ENCODE peak calls at places on chromosomes 6 and 20, in five cellular contexts. L, J, H, B and N are unnamed samples.

GRCh38 chr6:113762611-113763010 is 94.5 kb upstream of the MARCKS start:
- DNase-seq in J (peak), L (no peak), B (no peak), H (no peak), N (no peak)

GRCh38 chr6:1129141-1129540 is 182.8 kb upstream of the FOXQ1 start:
- DNase-seq in J (peak), H (no peak), B (peak), L (peak), N (no peak)

GRCh38 chr20:64080813-64081619 is 1.1 kb downstream of the OPRL1 start:
- DNase-seq in H (no peak), J (no peak), B (no peak), L (no peak), N (no peak)

GRCh38 chr20:57680131-57680716 is 29.6 kb downstream of the PMEPA1 start:
- DNase-seq in B (no peak), J (peak), L (no peak), H (no peak), N (no peak)

GRCh38 chr6:78513856-78514255 is 353.5 kb upstream of the IRAK1BP1 start:
- DNase-seq in J (no peak), L (no peak), H (no peak), B (no peak), N (no peak)

GRCh38 chr6:45791600-45792168 is 224.0 kb downstream of the CLIC5 start:
- DNase-seq in L (peak), J (peak), H (no peak), B (no peak), N (peak)

GRCh38 chr20:46808565-46808964 is 86.1 kb upstream of the EYA2 start:
- DNase-seq in H (no peak), L (no peak), B (no peak), J (no peak), N (no peak)

GRCh38 chr6:157089851-157090250 is 233.5 kb downstream of the TMEM242 start:
- DNase-seq in H (no peak), J (peak), L (no peak), B (no peak), N (no peak)

GRCh38 chr20:47927385-47927851 is 142.1 kb upstream of the SULF2 start:
- DNase-seq in B (peak), L (peak), J (peak), H (no peak), N (peak)

GRCh38 chr6:45445749-45446454 is 68.2 kb upstream of the SUPT3H start:
- DNase-seq in J (peak), B (peak), L (peak), H (no peak), N (peak)

GRCh38 chr6:15956205-15957106 is 172.4 kb upstream of the MYLIP start:
- DNase-seq in B (no peak), J (no peak), H (no peak), L (no peak), N (no peak)

GRCh38 chr6:137001287-137001976 is 43.3 kb downstream of the IL20RA start:
- DNase-seq in B (peak), L (no peak), H (peak), J (no peak), N (peak)

GRCh38 chr20:33701629-33702450 is 15.7 kb upstream of the E2F1 start:
- DNase-seq in J (no peak), B (no peak), L (no peak), H (no peak), N (no peak)

GRCh38 chr6:170344631-170345576 is 38.3 kb downstream of the FAM120B start:
- DNase-seq in H (no peak), L (peak), J (peak), B (peak), N (peak)

GRCh38 chr20:3843490-3843889 is 3.1 kb upstream of the MAVS start:
- DNase-seq in H (no peak), B (peak), J (no peak), L (peak), N (peak)

GRCh38 chr20:62940875-62941274 is 2.9 kb downstream of the GID8 start:
- DNase-seq in B (no peak), L (no peak), J (no peak), H (no peak), N (no peak)

GRCh38 chr6:156765117-156765516 is 12.1 kb upstream of the ARID1B start:
- DNase-seq in J (no peak), B (no peak), H (no peak), L (no peak), N (no peak)

GRCh38 chr6:32070814-32071466 is 32.7 kb downstream of the CYP21A2 start:
- DNase-seq in B (no peak), J (no peak), H (no peak), L (no peak), N (no peak)

GRCh38 chr20:12166053-12166717 is 248.5 kb downstream of the BTBD3 start:
- DNase-seq in H (no peak), B (peak), L (peak), J (peak), N (peak)

GRCh38 chr20:9015984-9016324 is 52.9 kb upstream of the PLCB4 start:
- DNase-seq in B (no peak), J (peak), H (no peak), L (no peak), N (no peak)

GRCh38 chr20:32098786-32099185 is 10.7 kb upstream of the TM9SF4 start:
- DNase-seq in H (no peak), J (no peak), L (no peak), B (no peak), N (no peak)

GRCh38 chr6:27332692-27333641 is 20.9 kb upstream of the POM121L2 start:
- DNase-seq in L (peak), J (peak), B (peak), H (peak), N (peak)

GRCh38 chr20:34971038-34971872 is 15.6 kb downstream of the MYH7B start:
- DNase-seq in B (no peak), L (no peak), J (no peak), H (no peak), N (no peak)

GRCh38 chr6:26087284-26088115 is at the start of gene HFE:
- DNase-seq in B (peak), H (peak), J (peak), L (peak), N (peak)
- TF ChIP-seq CTCF in B (peak), H (no peak), J (peak), L (peak), N (no peak)

GRCh38 chr6:143555071-143555492 is 43.6 kb upstream of the FUCA2 start:
- DNase-seq in J (no peak), H (no peak), B (no peak), L (no peak), N (peak)
- H3K4me3 ChIP-seq in J (no peak), H (no peak), B (no peak), L (no peak), N (no peak)

GRCh38 chr6:103124471-103124870 is 1731.0 kb downstream of the GRIK2 start:
- DNase-seq in L (no peak), H (no peak), J (no peak), B (no peak), N (no peak)

DNA sequence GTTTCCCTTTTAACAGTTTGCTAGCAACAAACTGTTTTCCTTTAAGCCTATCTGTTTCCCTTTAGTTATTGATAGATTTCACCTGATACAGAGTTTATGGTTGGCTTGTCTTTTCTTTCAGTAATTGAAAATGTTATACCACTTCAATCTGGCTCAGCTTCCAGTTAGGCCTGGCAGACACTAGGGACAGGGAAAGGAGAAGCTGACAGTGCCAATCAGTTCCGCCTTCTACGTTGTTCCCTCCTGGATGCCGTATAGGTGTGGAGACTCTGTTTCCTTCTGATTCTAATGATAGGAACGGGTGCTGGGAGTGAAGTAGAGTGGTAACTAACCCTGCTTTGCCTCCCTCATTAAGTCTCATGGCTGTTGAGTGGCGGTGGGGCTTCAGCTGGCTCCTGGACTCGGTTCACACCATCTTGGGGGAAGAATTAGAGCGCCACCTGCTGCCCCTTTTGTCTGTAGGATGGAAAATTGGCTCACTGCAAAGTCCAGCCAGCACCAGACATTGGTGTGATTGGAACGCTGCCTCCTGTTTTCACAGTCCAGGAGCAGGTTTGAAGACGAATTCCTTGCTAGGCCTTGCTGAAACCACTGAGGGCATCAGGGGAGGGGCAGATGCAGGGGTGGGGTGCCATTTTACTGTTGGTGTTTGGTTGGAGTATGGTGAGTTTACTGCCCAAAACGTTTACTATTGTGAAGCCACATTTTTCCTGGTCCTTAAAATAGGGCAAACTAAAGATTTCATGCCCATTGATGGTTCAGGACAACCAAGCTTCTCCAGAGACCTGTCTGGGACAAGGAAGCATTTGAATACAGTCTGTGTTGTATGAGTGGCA is 1729.5 kb downstream of the GRIK2 start:
- DNase-seq in L (peak), H (peak), J (peak), B (no peak), N (peak)
- TF ChIP-seq CTCF in L (peak), H (peak), J (peak), B (peak), N (peak)

GRCh38 chr6:35468181-35468979 is at the start of gene RPL10A:
- DNase-seq in H (peak), L (peak), J (peak), B (peak), N (peak)

GRCh38 chr6:35471836-35472345 is 3.7 kb downstream of the RPL10A start:
- DNase-seq in J (no peak), B (no peak), H (no peak), L (no peak), N (no peak)

GRCh38 chr6:35468980-35469710 is 944 bp downstream of the RPL10A start:
- DNase-seq in H (no peak), J (no peak), B (no peak), L (no peak), N (no peak)

GRCh38 chr6:35469711-35470662 is 1.8 kb downstream of the RPL10A start:
- DNase-seq in H (no peak), J (no peak), B (no peak), L (peak), N (no peak)

GRCh38 chr6:35470663-35471120 is 2.5 kb downstream of the RPL10A start:
- DNase-seq in B (no peak), H (no peak), J (no peak), L (no peak), N (no peak)
- H3K4me3 ChIP-seq in B (peak), H (peak), J (peak), L (peak), N (peak)

GRCh38 chr6:18530201-18530600 is 143.1 kb downstream of the RNF144B start:
- DNase-seq in H (no peak), B (no peak), L (no peak), J (no peak), N (no peak)

GRCh38 chr6:18533793-18534192 is 146.6 kb downstream of the RNF144B start:
- DNase-seq in H (no peak), B (no peak), L (no peak), J (no peak), N (no peak)

DNA sequence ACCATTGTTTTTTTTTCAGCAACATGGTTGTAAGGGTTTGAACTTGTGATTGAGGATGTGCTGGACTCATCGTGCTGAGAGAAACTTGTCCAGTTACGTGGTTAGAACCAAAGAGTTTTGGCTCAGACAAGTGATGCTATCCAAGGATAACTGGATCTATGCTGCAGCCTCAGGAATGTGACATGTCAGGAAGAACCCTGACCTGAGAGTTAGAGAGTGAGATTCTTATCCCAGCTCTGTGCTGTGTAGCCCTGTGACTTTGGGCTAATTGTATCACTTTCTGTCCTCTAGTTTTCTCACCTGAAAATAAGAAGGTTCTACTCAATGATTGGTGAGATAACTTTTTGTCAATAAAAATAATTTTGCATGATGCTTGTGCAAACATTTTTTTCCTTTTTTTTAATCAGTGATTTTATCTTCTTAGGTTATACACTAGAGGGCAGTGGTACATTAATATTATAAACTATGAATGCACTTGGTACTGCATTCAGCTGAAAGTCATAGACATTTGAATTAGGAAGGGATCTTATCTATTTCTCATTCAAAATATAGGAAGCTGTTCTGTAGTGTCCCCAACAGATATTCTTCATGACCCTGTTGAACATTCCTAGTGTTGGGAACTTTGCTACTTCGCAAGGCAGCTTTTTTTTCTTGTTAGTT is 141.1 kb downstream of the RNF144B start:
- DNase-seq in J (peak), B (no peak), L (no peak), H (no peak), N (peak)
- TF ChIP-seq CTCF in J (peak), B (no peak), L (peak), H (no peak), N (peak)

DNA sequence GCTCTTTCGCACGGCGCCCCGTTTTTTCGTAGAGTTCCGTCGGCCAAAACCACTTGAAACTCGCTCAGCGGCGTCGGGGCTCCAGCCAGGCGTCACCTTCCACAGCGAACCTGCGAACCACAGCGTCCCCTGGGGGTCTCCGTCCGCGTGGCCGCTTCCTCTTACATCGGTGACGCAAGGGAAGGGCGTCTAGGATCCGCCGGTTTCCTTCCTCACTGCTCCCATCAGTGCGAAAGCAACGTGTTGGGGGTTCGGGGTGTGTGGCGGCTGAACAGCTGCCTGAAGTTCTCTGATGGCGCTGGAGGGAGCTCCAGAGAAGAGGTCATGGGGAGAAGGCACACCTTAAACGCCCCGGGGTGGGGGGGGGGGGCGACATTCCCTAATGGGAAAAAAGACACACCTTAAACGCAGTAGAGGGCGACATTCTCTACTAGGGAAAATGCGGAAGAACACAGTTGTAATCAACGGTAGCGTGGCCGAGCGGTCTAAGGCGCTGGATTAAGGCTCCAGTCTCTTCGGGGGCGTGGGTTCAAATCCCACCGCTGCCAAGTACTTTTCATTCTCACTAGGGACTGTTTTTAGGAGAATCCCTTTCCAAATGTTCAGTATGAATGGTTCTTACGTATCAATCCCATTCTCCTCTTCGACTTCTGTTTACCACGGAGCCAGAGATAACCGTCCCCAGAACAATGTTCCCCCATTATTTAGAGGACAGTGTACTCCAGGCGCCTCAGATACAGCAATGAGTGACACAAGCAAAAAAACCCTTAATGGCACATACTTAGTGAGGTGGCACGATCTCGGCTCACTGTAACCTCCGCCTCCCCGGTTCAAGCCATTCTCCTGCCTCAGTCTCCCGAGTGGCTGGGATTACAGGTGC is 16.3 kb downstream of the ZNF311 start:
- DNase-seq in L (peak), J (peak), H (peak), B (no peak), N (peak)
- H3K4me3 ChIP-seq in L (no peak), J (peak), H (peak), B (peak), N (peak)

DNA sequence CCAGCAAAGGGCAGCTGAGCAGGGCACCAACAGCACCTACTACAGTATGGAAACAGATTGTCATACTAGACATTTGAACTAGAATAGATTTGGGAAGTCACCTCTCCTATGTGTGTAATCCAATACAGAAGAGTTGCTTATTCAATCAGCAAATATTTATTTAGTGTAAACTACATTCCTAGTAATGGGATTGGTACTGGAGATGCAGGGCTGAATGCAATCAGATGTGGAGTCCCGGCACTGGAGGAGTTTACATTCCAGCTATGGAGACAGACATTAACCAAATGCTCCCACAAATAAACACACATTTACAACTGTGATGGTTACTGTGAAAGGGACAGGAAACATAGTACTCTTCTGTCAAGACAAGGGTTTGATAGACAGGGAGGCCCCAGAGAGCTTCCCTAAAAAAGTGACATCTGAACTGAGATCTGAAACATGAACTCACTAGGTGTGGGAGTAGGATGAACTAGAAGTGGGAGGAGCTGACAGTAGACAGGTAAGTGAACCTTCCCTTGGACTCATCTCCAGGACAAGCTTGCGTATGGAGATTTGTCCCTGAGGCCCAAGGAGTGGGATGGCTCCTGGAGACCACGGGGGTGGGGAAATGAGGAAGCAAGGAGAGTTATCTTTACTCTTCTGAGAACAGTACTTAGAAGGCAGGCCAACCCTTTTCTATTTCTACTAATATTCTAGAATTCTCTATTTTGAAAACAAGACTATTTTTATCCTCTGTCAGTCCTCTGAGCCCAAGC is 420.5 kb downstream of the MAFB start:
- DNase-seq in L (no peak), H (no peak), B (no peak), J (no peak), N (no peak)
- TF ChIP-seq CTCF in L (no peak), H (no peak), B (no peak), J (no peak), N (no peak)

GRCh38 chr6:119330520-119330919 is 19.0 kb downstream of the MAN1A1 start:
- DNase-seq in L (no peak), J (no peak), B (no peak), H (no peak), N (no peak)
- H3K4me3 ChIP-seq in L (no peak), J (no peak), B (no peak), H (no peak), N (no peak)